ENCODE peak calls at places on chromosomes 16 and 17, in seven cellular contexts. W is foreskin fibroblast; R is heart right ventricle; O is A549; H is stimulated activated naive CD8-positive, alpha-beta T cell treated with anti-CD3 and anti-CD28 coated beads, Interleukin-15, Interleukin-2, amounts not matched to agents 100 U/mL and 50 U/mL, for 24 hours; D is stimulated activated CD4-positive, alpha-beta T cell treated with anti-CD3 and anti-CD28 coated beads, Interleukin-2, amount 100 ng/mL, for 48 hours; Q is fibroblast of the conjunctiva. F is an unnamed sample.
A peak's percentile ranks its signal among the peaks of the same experiment; 100 is the strongest.

GRCh38 chr16:62033065-62033464 is 3.2 kb downstream of the CDH8 start:
- DNase-seq in O (no peak), Q (no peak), D (no peak), W (no peak), H (no peak), R (no peak), F (no peak)

GRCh38 chr16:22318690-22319358 is 21.6 kb downstream of the POLR3E start:
- DNase-seq in O (peak; percentile 62), D (peak; percentile 70), W (peak; percentile 7), Q (no peak), H (peak; percentile 72), R (no peak), F (peak; percentile 46)

GRCh38 chr17:63445571-63446217 is 412 bp downstream of the CYB561 start:
- DNase-seq in O (peak; percentile 92), D (no peak), R (no peak), W (no peak), Q (no peak), H (peak; percentile 54), F (peak; percentile 77)

GRCh38 chr17:49280061-49280460 is 49.5 kb upstream of the PHOSPHO1 start:
- DNase-seq in H (no peak), D (no peak), W (no peak), O (no peak), Q (no peak), R (no peak), F (no peak)

GRCh38 chr17:18280766-18281165 is 20.3 kb downstream of the MIEF2 start:
- DNase-seq in D (no peak), Q (no peak), R (no peak), H (no peak), W (no peak), O (no peak), F (no peak)

GRCh38 chr17:12229315-12229714 is 208.6 kb downstream of the MAP2K4 start:
- DNase-seq in W (no peak), Q (no peak), H (no peak), R (no peak), O (no peak), D (no peak), F (no peak)

GRCh38 chr17:10171057-10171456 is 27.3 kb downstream of the GAS7 start:
- DNase-seq in D (no peak), Q (peak; percentile 36), H (no peak), W (no peak), O (no peak), R (no peak), F (no peak)

GRCh38 chr17:73645050-73645871 is 1.0 kb upstream of the SDK2 start:
- DNase-seq in H (peak; percentile 55), R (peak; percentile 31), Q (no peak), D (peak; percentile 19), W (peak; percentile 20), O (peak; percentile 40), F (peak; percentile 66)

GRCh38 chr16:9049241-9049640 is 42.2 kb upstream of the HAPSTR1 start:
- DNase-seq in R (no peak), W (peak; percentile 81), Q (peak; percentile 54), D (no peak), O (no peak), H (no peak), F (no peak)

GRCh38 chr16:89190150-89190958 is 10.0 kb downstream of the SLC22A31 start:
- DNase-seq in O (no peak), H (no peak), W (no peak), R (no peak), Q (no peak), D (no peak), F (no peak)

GRCh38 chr16:9048302-9048700 is 43.1 kb upstream of the HAPSTR1 start:
- DNase-seq in W (no peak), R (no peak), H (no peak), O (no peak), D (no peak), Q (peak; percentile 33), F (no peak)

GRCh38 chr17:205176-205538 is 23.7 kb upstream of the DOC2B start:
- DNase-seq in D (no peak), O (no peak), R (no peak), Q (no peak), W (no peak), H (no peak), F (no peak)

GRCh38 chr17:17830269-17830567 is 6.6 kb downstream of the SREBF1 start:
- DNase-seq in D (no peak), R (no peak), Q (no peak), H (no peak), O (no peak), W (no peak), F (no peak)